ENCODE peak calls at places on chromosomes 6 and 20, in five cellular contexts. U is adrenal gland, W is fibroblast of lung, V is fibroblast of pulmonary artery, D is BE2C. P is an unnamed sample.

GRCh38 chr6:32115623-32116022 is 6.5 kb upstream of the TNXB start:
- DNase-seq in W (no peak), D (no peak), V (no peak), U (no peak), P (no peak)

GRCh38 chr6:151087861-151088598 is 151.7 kb upstream of the AKAP12 start:
- DNase-seq in D (no peak), V (peak), U (peak), W (peak), P (peak)

GRCh38 chr20:13289031-13289430 is 68.0 kb downstream of the ISM1 start:
- DNase-seq in W (no peak), D (no peak), V (no peak), U (no peak), P (no peak)

GRCh38 chr6:146857960-146858308 is 259.2 kb downstream of the ADGB start:
- DNase-seq in W (no peak), V (no peak), D (peak), U (no peak), P (no peak)

GRCh38 chr6:12572884-12573824 is 143.4 kb upstream of the PHACTR1 start:
- DNase-seq in D (no peak), V (peak), W (peak), U (peak), P (no peak)

GRCh38 chr6:88105741-88106340 is 58.2 kb downstream of the SPACA1 start:
- DNase-seq in D (no peak), U (no peak), W (no peak), V (no peak), P (no peak)

GRCh38 chr6:9140181-9140580 is 704.8 kb upstream of the SLC35B3 start:
- DNase-seq in D (no peak), U (peak), W (no peak), V (no peak), P (peak)

GRCh38 chr6:37103169-37104039 is 66.5 kb upstream of the PIM1 start:
- DNase-seq in W (peak), D (peak), U (peak), V (peak), P (peak)

GRCh38 chr20:8073024-8073832 is 53.7 kb upstream of the TMX4 start:
- DNase-seq in U (peak), W (peak), D (no peak), V (peak), P (no peak)

GRCh38 chr6:27726620-27727023 is 185.6 kb downstream of the OR2B2 start:
- DNase-seq in W (no peak), D (no peak), U (no peak), V (no peak), P (no peak)

GRCh38 chr6:27720607-27721580 is 191.3 kb downstream of the OR2B2 start:
- DNase-seq in V (peak), D (peak), U (no peak), W (peak), P (no peak)
- TF ChIP-seq CTCF in V (no peak), D (peak), U (no peak), W (no peak), P (no peak)

DNA sequence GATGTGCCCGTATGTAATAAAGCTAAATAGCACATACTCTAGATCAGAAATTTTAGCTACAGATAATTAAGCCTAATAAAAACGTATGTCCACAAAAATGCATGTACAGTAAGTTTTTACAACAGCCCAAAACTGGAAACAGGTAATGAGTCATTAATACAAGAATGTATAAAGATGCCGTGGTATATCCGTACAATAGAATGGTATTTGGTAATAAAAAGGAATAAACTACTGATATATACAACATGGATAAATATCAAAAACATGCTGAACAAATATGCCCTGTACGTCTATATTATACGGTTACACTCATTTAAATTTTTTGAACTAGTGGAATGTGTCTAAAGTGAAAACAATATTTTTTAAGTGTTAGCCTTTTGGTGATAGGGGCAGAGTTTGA is 128.2 kb upstream of the ADGRB3 start:
- DNase-seq in D (no peak), W (no peak), U (no peak), V (no peak), P (no peak)
- H3K4me3 ChIP-seq in D (no peak), W (no peak), U (no peak), V (no peak), P (no peak)

DNA sequence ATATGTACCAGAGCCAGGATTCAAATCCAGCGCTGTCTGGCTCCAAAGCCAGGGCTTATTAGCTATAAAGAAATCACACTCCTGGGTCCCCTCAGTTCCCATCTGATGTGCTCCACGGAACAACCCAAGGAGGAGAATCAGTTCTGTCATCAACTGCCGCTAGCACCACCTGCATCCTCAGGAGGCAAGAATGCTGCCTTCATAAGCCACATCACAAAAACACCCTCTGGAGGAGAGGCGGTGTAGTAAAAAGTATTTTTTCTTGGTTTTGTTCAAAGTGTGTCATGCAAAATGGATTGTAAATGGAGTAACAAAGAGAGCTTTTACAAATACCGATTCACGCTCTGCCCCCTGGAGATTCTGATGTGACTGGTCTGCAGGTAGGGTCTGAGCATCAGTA is 57.1 kb downstream of the TNFRSF21 start:
- DNase-seq in U (no peak), V (no peak), W (no peak), D (no peak), P (no peak)
- TF ChIP-seq CTCF in U (no peak), V (no peak), W (no peak), D (no peak), P (no peak)

GRCh38 chr20:50194831-50195523 is 4.3 kb downstream of the CEBPB start:
- DNase-seq in D (no peak), V (peak), U (peak), W (peak), P (no peak)
- H3K4me3 ChIP-seq in D (no peak), V (peak), U (no peak), W (peak), P (no peak)

GRCh38 chr6:160692369-160692959 is 9.6 kb upstream of the PLG start:
- DNase-seq in V (no peak), D (no peak), U (no peak), W (no peak), P (no peak)
- TF ChIP-seq CTCF in V (no peak), D (no peak), U (no peak), W (no peak), P (no peak)

DNA sequence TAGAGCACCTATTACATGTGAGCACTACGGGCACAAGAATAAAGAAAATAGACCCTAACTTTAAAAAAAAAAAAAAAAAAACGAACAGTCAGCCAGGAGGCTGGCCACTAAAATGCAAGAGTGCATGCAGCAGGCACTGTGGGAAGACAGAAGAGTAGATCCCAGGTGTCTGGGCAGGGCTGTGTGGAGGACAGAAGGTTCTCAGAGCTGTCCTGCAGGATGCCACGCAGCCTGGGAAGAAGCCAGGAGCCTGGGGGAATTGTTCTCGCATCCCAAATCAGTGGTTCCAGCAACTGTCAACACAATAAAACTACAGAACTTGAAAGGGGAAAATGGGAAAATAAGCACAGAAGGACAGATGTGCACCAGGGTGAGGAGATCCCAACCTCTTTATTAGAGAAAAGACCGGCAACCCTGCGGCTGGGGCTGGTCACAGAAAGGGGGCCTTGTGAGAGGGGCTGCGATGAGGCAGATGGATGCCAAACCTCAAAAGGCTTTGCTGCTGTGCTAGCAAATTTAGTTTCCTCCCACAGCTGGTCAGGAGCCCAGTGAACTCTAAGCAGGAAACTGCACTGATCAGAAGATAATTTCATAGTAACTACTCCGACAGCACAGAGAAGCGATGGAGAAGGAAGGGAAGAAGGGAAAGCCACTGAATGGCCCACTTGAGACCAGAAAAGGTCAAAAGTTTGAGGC is 30.9 kb downstream of the MAP3K5 start:
- DNase-seq in U (no peak), W (peak), V (peak), D (no peak), P (no peak)
- H3K4me3 ChIP-seq in U (no peak), W (no peak), V (no peak), D (no peak), P (no peak)

GRCh38 chr20:47784599-47785320 is 521 bp downstream of the SULF2 start:
- DNase-seq in U (peak), W (peak), D (peak), V (peak), P (no peak)

GRCh38 chr20:47784256-47784598 is 1.1 kb downstream of the SULF2 start:
- DNase-seq in V (no peak), U (no peak), W (no peak), D (no peak), P (no peak)

GRCh38 chr20:47781631-47782030 is 3.6 kb downstream of the SULF2 start:
- DNase-seq in U (no peak), D (no peak), V (no peak), W (no peak), P (no peak)

GRCh38 chr20:47782091-47782490 is 3.2 kb downstream of the SULF2 start:
- DNase-seq in U (no peak), W (no peak), V (no peak), D (no peak), P (no peak)

DNA sequence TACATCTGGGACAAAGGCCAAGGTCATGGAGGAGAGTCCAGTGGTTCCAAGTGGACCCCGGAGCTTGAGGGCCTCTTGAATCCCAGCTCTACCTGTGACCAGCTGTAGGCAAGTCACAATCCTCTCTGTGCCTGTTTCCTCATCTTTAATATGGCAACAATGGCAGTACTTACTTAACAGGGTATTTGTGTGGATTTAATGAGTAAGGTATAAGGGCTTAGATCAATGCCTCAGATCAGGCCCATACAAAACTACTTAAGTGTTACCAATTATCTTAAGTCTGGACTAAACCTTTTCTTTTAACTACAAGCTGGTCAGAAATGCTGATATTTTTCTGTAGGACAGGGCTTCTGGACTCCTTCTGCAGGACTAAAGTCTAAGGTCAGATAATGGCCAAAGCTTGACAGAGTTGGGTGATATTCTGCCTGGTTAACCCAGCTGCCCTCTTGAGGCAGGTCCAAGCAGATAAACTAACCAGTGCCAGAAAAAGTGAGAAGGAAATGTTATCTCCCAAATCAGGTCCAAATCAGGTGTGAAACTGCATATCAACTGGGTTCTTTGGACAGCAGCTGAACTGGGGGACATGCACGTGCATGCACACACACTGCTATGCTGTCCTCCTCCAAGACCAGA is 2.2 kb downstream of the SULF2 start:
- DNase-seq in D (no peak), W (no peak), V (no peak), U (no peak), P (no peak)
- TF ChIP-seq CTCF in D (peak), W (no peak), V (peak), U (no peak), P (no peak)

GRCh38 chr6:75491302-75491701 is 2.3 kb downstream of the FILIP1 start:
- DNase-seq in U (no peak), V (no peak), W (no peak), D (no peak), P (no peak)

GRCh38 chr6:75492769-75493168 is 831 bp downstream of the FILIP1 start:
- DNase-seq in U (no peak), V (no peak), W (no peak), D (no peak), P (no peak)

GRCh38 chr6:75498862-75499261 is 5.3 kb upstream of the FILIP1 start:
- DNase-seq in U (no peak), D (no peak), V (no peak), W (no peak), P (no peak)

GRCh38 chr6:75493400-75494064 is at the start of gene FILIP1:
- DNase-seq in W (peak), D (no peak), U (peak), V (peak), P (no peak)

GRCh38 chr6:75494290-75494689 is 690 bp upstream of the FILIP1 start:
- DNase-seq in U (no peak), D (no peak), W (no peak), V (no peak), P (no peak)
- H3K4me3 ChIP-seq in U (no peak), D (no peak), W (no peak), V (no peak), P (no peak)